ENCODE peak calls at places on chromosomes 12 and 14, in five cellular contexts. Y is RWPE2; D is CD4-positive, alpha-beta T cell; K is HFFc6; Q is ACHN. L is an unnamed sample.

GRCh38 chr12:79358716-79359341 is 331.9 kb downstream of the PAWR start:
- DNase-seq in Y (no peak), K (no peak), D (no peak), Q (no peak), L (no peak)

GRCh38 chr12:12716845-12717585 is at the start of gene CDKN1B:
- DNase-seq in D (peak), Q (peak), K (peak), Y (peak), L (peak)

GRCh38 chr14:68506645-68507405 is 286.0 kb downstream of the ZFP36L1 start:
- DNase-seq in K (no peak), D (peak), Q (no peak), Y (no peak), L (no peak)

GRCh38 chr12:112456029-112456428 is 37.3 kb downstream of the PTPN11 start:
- DNase-seq in Q (no peak), D (no peak), K (no peak), Y (no peak), L (no peak)

GRCh38 chr12:56941299-56942017 is 7.2 kb upstream of the SDR9C7 start:
- DNase-seq in Y (peak), K (peak), Q (peak), D (no peak), L (peak)

GRCh38 chr14:89280612-89281011 is 136.4 kb downstream of the FOXN3 start:
- DNase-seq in D (no peak), Q (no peak), K (no peak), Y (no peak), L (no peak)

GRCh38 chr14:61335876-61336275 is 14.5 kb downstream of the PRKCH start:
- DNase-seq in Q (no peak), D (no peak), Y (no peak), K (no peak), L (no peak)

GRCh38 chr14:22469541-22470303 is 119.3 kb downstream of the DAD1 start:
- DNase-seq in K (no peak), D (no peak), Y (no peak), Q (no peak), L (no peak)

GRCh38 chr12:43776498-43776897 is 17.7 kb downstream of the IRAK4 start:
- DNase-seq in K (peak), Y (no peak), D (no peak), Q (peak), L (no peak)

GRCh38 chr12:52119398-52120254 is 40.1 kb downstream of the SMIM41 start:
- DNase-seq in Y (no peak), D (no peak), K (no peak), Q (peak), L (no peak)

GRCh38 chr12:131893605-131894312 is 663 bp upstream of the ULK1 start:
- DNase-seq in Y (no peak), Q (no peak), D (no peak), K (no peak), L (no peak)

GRCh38 chr14:61876362-61877049 is 114.3 kb downstream of the SNAPC1 start:
- DNase-seq in K (no peak), D (no peak), Y (no peak), Q (no peak), L (no peak)

GRCh38 chr12:47438175-47438574 is 267.7 kb downstream of the RPAP3 start:
- DNase-seq in Q (no peak), Y (no peak), D (no peak), K (no peak), L (no peak)

L was measured in brain microvascular endothelial cell.